ENCODE peak calls at places on chromosomes 12 and 14, in five cellular contexts. C is mammary epithelial cell; U is activated T-cell treated with anti-CD3 and anti-CD28 coated beads, Interleukin-2, amount 50 U/mL, for 48 hours; F is breast epithelium; E is non-pigmented ciliary epithelial cell. K is an unnamed sample.

GRCh38 chr12:118402251-118402650 is 25.9 kb downstream of the SUDS3 start:
- DNase-seq in C (peak), U (no peak), F (no peak), E (peak), K (peak)

GRCh38 chr14:95046711-95047681 is 110.3 kb downstream of the DICER1 start:
- DNase-seq in C (no peak), U (no peak), F (peak), E (no peak), K (no peak)

GRCh38 chr14:104280902-104281767 is 142.7 kb downstream of the KIF26A start:
- DNase-seq in C (no peak), U (no peak), F (peak), E (no peak), K (no peak)

GRCh38 chr12:127230843-127231260 is 1036.1 kb upstream of the TMEM132C start:
- DNase-seq in C (peak), U (no peak), F (no peak), E (peak), K (peak)

GRCh38 chr12:91496337-91496736 is 313.7 kb upstream of the DCN start:
- DNase-seq in C (no peak), U (no peak), F (no peak), E (no peak), K (no peak)

GRCh38 chr14:97290977-97291376 is 493.8 kb downstream of the VRK1 start:
- DNase-seq in C (no peak), U (no peak), F (no peak), E (no peak), K (no peak)

GRCh38 chr14:51963164-51963733 is 26.1 kb upstream of the RTRAF start:
- DNase-seq in C (no peak), U (no peak), F (no peak), E (no peak), K (no peak)

GRCh38 chr12:124805876-124806668 is 57.6 kb downstream of the SCARB1 start:
- DNase-seq in C (no peak), U (no peak), F (no peak), E (no peak), K (no peak)

GRCh38 chr12:92134638-92135274 is 10.9 kb downstream of the BTG1 start:
- DNase-seq in C (peak), U (no peak), F (no peak), E (no peak), K (peak)

GRCh38 chr12:45433441-45433868 is 217.6 kb downstream of the ANO6 start:
- DNase-seq in C (no peak), U (no peak), F (no peak), E (no peak), K (no peak)

GRCh38 chr12:108638141-108638823 is 4.6 kb upstream of the SELPLG start:
- DNase-seq in C (no peak), U (no peak), F (no peak), E (no peak), K (no peak)

GRCh38 chr14:106174206-106174605 is 647.8 kb downstream of the TMEM121 start:
- DNase-seq in C (no peak), U (peak), F (no peak), E (no peak), K (no peak)

GRCh38 chr14:58944957-58945356 is 243.5 kb upstream of the DAAM1 start:
- DNase-seq in C (no peak), U (no peak), F (no peak), E (no peak), K (no peak)

GRCh38 chr12:130155416-130156073 is 6.7 kb upstream of the FZD10 start:
- DNase-seq in C (no peak), U (no peak), F (no peak), E (no peak), K (peak)

GRCh38 chr12:46459111-46459510 is 86.5 kb upstream of the SLC38A2 start:
- DNase-seq in C (peak), U (peak), F (no peak), E (peak), K (peak)

GRCh38 chr12:119326341-119326740 is 8.2 kb upstream of the CCDC60 start:
- DNase-seq in C (no peak), U (no peak), F (no peak), E (no peak), K (no peak)

K was measured in epithelial cell of esophagus.